ENCODE peak calls at places on chromosomes 6 and 20, in six cellular contexts. One of them, this sample, is unnamed.

GRCh38 chr6:169185011-169185521 is 68.6 kb downstream of the THBS2 start:
- DNase-seq in central memory CD8-positive, alpha-beta T cell: no peak
- DNase-seq in activated gamma-delta T cell treated with anti-CD3 and anti-CD28 coated beads, Interleukin-2, amount 50 U/mL, for 16 hours: no peak
- DNase-seq in RWPE1: no peak
- DNase-seq in type B pancreatic cell: no peak
- DNase-seq in CD8-positive, alpha-beta memory T cell: no peak
- DNase-seq in this sample: no peak

GRCh38 chr20:37897008-37897548 is 5.8 kb upstream of the VSTM2L start:
- DNase-seq in central memory CD8-positive, alpha-beta T cell: no peak
- DNase-seq in activated gamma-delta T cell treated with anti-CD3 and anti-CD28 coated beads, Interleukin-2, amount 50 U/mL, for 16 hours: no peak
- DNase-seq in RWPE1: no peak
- DNase-seq in type B pancreatic cell: no peak
- DNase-seq in CD8-positive, alpha-beta memory T cell: no peak
- DNase-seq in this sample: no peak

GRCh38 chr6:169885131-169885530 is 133.7 kb downstream of the ERMARD start:
- DNase-seq in central memory CD8-positive, alpha-beta T cell: no peak
- DNase-seq in activated gamma-delta T cell treated with anti-CD3 and anti-CD28 coated beads, Interleukin-2, amount 50 U/mL, for 16 hours: no peak
- DNase-seq in RWPE1: no peak
- DNase-seq in type B pancreatic cell: peak
- DNase-seq in CD8-positive, alpha-beta memory T cell: no peak
- DNase-seq in this sample: no peak

GRCh38 chr20:20702330-20703245 is 9.9 kb downstream of the RALGAPA2 start:
- DNase-seq in central memory CD8-positive, alpha-beta T cell: no peak
- DNase-seq in activated gamma-delta T cell treated with anti-CD3 and anti-CD28 coated beads, Interleukin-2, amount 50 U/mL, for 16 hours: no peak
- DNase-seq in RWPE1: no peak
- DNase-seq in type B pancreatic cell: no peak
- DNase-seq in CD8-positive, alpha-beta memory T cell: no peak
- DNase-seq in this sample: no peak

GRCh38 chr6:44024597-44025219 is 102.5 kb downstream of the MRPL14 start:
- DNase-seq in central memory CD8-positive, alpha-beta T cell: no peak
- DNase-seq in activated gamma-delta T cell treated with anti-CD3 and anti-CD28 coated beads, Interleukin-2, amount 50 U/mL, for 16 hours: no peak
- DNase-seq in RWPE1: no peak
- DNase-seq in type B pancreatic cell: no peak
- DNase-seq in CD8-positive, alpha-beta memory T cell: no peak
- DNase-seq in this sample: no peak

GRCh38 chr20:18984238-18985200 is 170.9 kb downstream of the SCP2D1 start:
- DNase-seq in central memory CD8-positive, alpha-beta T cell: no peak
- DNase-seq in activated gamma-delta T cell treated with anti-CD3 and anti-CD28 coated beads, Interleukin-2, amount 50 U/mL, for 16 hours: no peak
- DNase-seq in RWPE1: no peak
- DNase-seq in type B pancreatic cell: no peak
- DNase-seq in CD8-positive, alpha-beta memory T cell: no peak
- DNase-seq in this sample: no peak

GRCh38 chr6:104688283-104688969 is 171.3 kb downstream of the HACE1 start:
- DNase-seq in central memory CD8-positive, alpha-beta T cell: no peak
- DNase-seq in activated gamma-delta T cell treated with anti-CD3 and anti-CD28 coated beads, Interleukin-2, amount 50 U/mL, for 16 hours: no peak
- DNase-seq in RWPE1: no peak
- DNase-seq in type B pancreatic cell: no peak
- DNase-seq in CD8-positive, alpha-beta memory T cell: no peak
- DNase-seq in this sample: no peak

GRCh38 chr20:3000852-3001523 is 42.4 kb upstream of the GNRH2 start:
- DNase-seq in central memory CD8-positive, alpha-beta T cell: no peak
- DNase-seq in activated gamma-delta T cell treated with anti-CD3 and anti-CD28 coated beads, Interleukin-2, amount 50 U/mL, for 16 hours: no peak
- DNase-seq in RWPE1: peak
- DNase-seq in type B pancreatic cell: no peak
- DNase-seq in CD8-positive, alpha-beta memory T cell: no peak
- DNase-seq in this sample: no peak

GRCh38 chr6:143773503-143773902 is 69.6 kb upstream of the LTV1 start:
- DNase-seq in central memory CD8-positive, alpha-beta T cell: no peak
- DNase-seq in activated gamma-delta T cell treated with anti-CD3 and anti-CD28 coated beads, Interleukin-2, amount 50 U/mL, for 16 hours: no peak
- DNase-seq in RWPE1: no peak
- DNase-seq in type B pancreatic cell: no peak
- DNase-seq in CD8-positive, alpha-beta memory T cell: no peak
- DNase-seq in this sample: no peak

GRCh38 chr6:32825966-32826365 is 9.2 kb upstream of the HLA-DOB start:
- DNase-seq in central memory CD8-positive, alpha-beta T cell: no peak
- DNase-seq in activated gamma-delta T cell treated with anti-CD3 and anti-CD28 coated beads, Interleukin-2, amount 50 U/mL, for 16 hours: no peak
- DNase-seq in RWPE1: no peak
- DNase-seq in type B pancreatic cell: no peak
- DNase-seq in CD8-positive, alpha-beta memory T cell: no peak
- DNase-seq in this sample: peak

GRCh38 chr20:50663095-50663821 is 28.1 kb downstream of the RIPOR3 start:
- DNase-seq in central memory CD8-positive, alpha-beta T cell: no peak
- DNase-seq in activated gamma-delta T cell treated with anti-CD3 and anti-CD28 coated beads, Interleukin-2, amount 50 U/mL, for 16 hours: no peak
- DNase-seq in RWPE1: peak
- DNase-seq in type B pancreatic cell: no peak
- DNase-seq in CD8-positive, alpha-beta memory T cell: no peak
- DNase-seq in this sample: no peak

GRCh38 chr20:59148713-59149493 is 14.7 kb upstream of the ZNF831 start:
- DNase-seq in central memory CD8-positive, alpha-beta T cell: no peak
- DNase-seq in activated gamma-delta T cell treated with anti-CD3 and anti-CD28 coated beads, Interleukin-2, amount 50 U/mL, for 16 hours: no peak
- DNase-seq in RWPE1: no peak
- DNase-seq in type B pancreatic cell: no peak
- DNase-seq in CD8-positive, alpha-beta memory T cell: no peak
- DNase-seq in this sample: no peak